ENCODE peak calls at places on chromosome 15, in eight cellular contexts. One of them, this sample, is unnamed.

GRCh38 chr15:95931619-95932018 is 398.9 kb upstream of the NR2F2 start:
- DNase-seq in NCI-H2029: no peak
- DNase-seq in smooth muscle cell of the brain vasculature: no peak
- DNase-seq in GM20000: no peak
- DNase-seq in ureter: no peak
- DNase-seq in Caki2: no peak
- DNase-seq in RWPE1: no peak
- DNase-seq in heart left ventricle: no peak
- DNase-seq in this sample: no peak

GRCh38 chr15:76006136-76006778 is 6.0 kb downstream of the NRG4 start:
- DNase-seq in NCI-H2029: no peak
- DNase-seq in smooth muscle cell of the brain vasculature: no peak
- DNase-seq in GM20000: no peak
- DNase-seq in ureter: no peak
- DNase-seq in Caki2: no peak
- DNase-seq in RWPE1: no peak
- DNase-seq in heart left ventricle: no peak
- DNase-seq in this sample: no peak

GRCh38 chr15:65981837-65982696 is 112.8 kb downstream of the RAB11A start:
- DNase-seq in NCI-H2029: peak
- DNase-seq in smooth muscle cell of the brain vasculature: no peak
- DNase-seq in GM20000: peak
- DNase-seq in ureter: peak
- DNase-seq in Caki2: no peak
- DNase-seq in RWPE1: peak
- DNase-seq in heart left ventricle: no peak
- DNase-seq in this sample: peak

GRCh38 chr15:77554306-77555080 is 78.2 kb downstream of the LINGO1 start:
- DNase-seq in NCI-H2029: no peak
- DNase-seq in smooth muscle cell of the brain vasculature: no peak
- DNase-seq in GM20000: no peak
- DNase-seq in ureter: no peak
- DNase-seq in Caki2: no peak
- DNase-seq in RWPE1: no peak
- DNase-seq in heart left ventricle: no peak
- DNase-seq in this sample: no peak

GRCh38 chr15:33516563-33516962 is 205.8 kb downstream of the RYR3 start:
- DNase-seq in NCI-H2029: no peak
- DNase-seq in smooth muscle cell of the brain vasculature: no peak
- DNase-seq in GM20000: no peak
- DNase-seq in ureter: no peak
- DNase-seq in Caki2: no peak
- DNase-seq in RWPE1: no peak
- DNase-seq in heart left ventricle: no peak
- DNase-seq in this sample: no peak

GRCh38 chr15:101318810-101319200 is 23.8 kb upstream of the SNRPA1 start:
- DNase-seq in NCI-H2029: no peak
- DNase-seq in smooth muscle cell of the brain vasculature: no peak
- DNase-seq in GM20000: no peak
- DNase-seq in ureter: no peak
- DNase-seq in Caki2: no peak
- DNase-seq in RWPE1: no peak
- DNase-seq in heart left ventricle: no peak
- DNase-seq in this sample: no peak

GRCh38 chr15:65824031-65824743 is 32.1 kb upstream of the DENND4A start:
- DNase-seq in NCI-H2029: no peak
- DNase-seq in smooth muscle cell of the brain vasculature: peak
- DNase-seq in GM20000: peak
- DNase-seq in ureter: no peak
- DNase-seq in Caki2: peak
- DNase-seq in RWPE1: peak
- DNase-seq in heart left ventricle: no peak
- DNase-seq in this sample: no peak

GRCh38 chr15:87942316-87942715 is 314.2 kb downstream of the NTRK3 start:
- DNase-seq in NCI-H2029: no peak
- DNase-seq in smooth muscle cell of the brain vasculature: no peak
- DNase-seq in GM20000: no peak
- DNase-seq in ureter: no peak
- DNase-seq in Caki2: no peak
- DNase-seq in RWPE1: no peak
- DNase-seq in heart left ventricle: no peak
- DNase-seq in this sample: no peak

GRCh38 chr15:60326343-60326742 is 71.4 kb downstream of the ANXA2 start:
- DNase-seq in NCI-H2029: no peak
- DNase-seq in smooth muscle cell of the brain vasculature: no peak
- DNase-seq in GM20000: no peak
- DNase-seq in ureter: no peak
- DNase-seq in Caki2: no peak
- DNase-seq in RWPE1: no peak
- DNase-seq in heart left ventricle: no peak
- DNase-seq in this sample: no peak

GRCh38 chr15:70956196-70956595 is 63.6 kb downstream of the LRRC49 start:
- DNase-seq in NCI-H2029: no peak
- DNase-seq in smooth muscle cell of the brain vasculature: no peak
- DNase-seq in GM20000: no peak
- DNase-seq in ureter: no peak
- DNase-seq in Caki2: no peak
- DNase-seq in RWPE1: no peak
- DNase-seq in heart left ventricle: no peak
- DNase-seq in this sample: no peak

GRCh38 chr15:45231864-45232562 is 20.0 kb upstream of the SLC28A2 start:
- DNase-seq in NCI-H2029: no peak
- DNase-seq in smooth muscle cell of the brain vasculature: no peak
- DNase-seq in GM20000: no peak
- DNase-seq in ureter: no peak
- DNase-seq in Caki2: no peak
- DNase-seq in RWPE1: no peak
- DNase-seq in heart left ventricle: no peak
- DNase-seq in this sample: no peak

This sample was measured in stimulated activated CD8-positive, alpha-beta memory T cell treated with anti-CD3 and anti-CD28 coated beads, Interleukin-4, amount 100 ng/mL, for 1 hour.